ENCODE peak calls at places on chromosomes 1 and 21, in four cellular contexts. D is CD8-positive, alpha-beta memory T cell; O is left kidney; S is stimulated activated naive CD4-positive, alpha-beta T cell. V is an unnamed sample.

GRCh38 chr1:30169269-30169668 is 554.1 kb downstream of the MATN1 start:
- DNase-seq in S (no peak), O (no peak), D (no peak), V (no peak)

GRCh38 chr1:175498002-175498401 is 245.4 kb downstream of the TNR start:
- DNase-seq in O (no peak), D (no peak), S (no peak), V (no peak)

GRCh38 chr1:36467027-36467410 is 2.8 kb upstream of the MRPS15 start:
- DNase-seq in O (no peak), S (no peak), D (no peak), V (no peak)

GRCh38 chr1:165452336-165453130 is 7.6 kb upstream of the RXRG start:
- DNase-seq in S (no peak), D (no peak), O (no peak), V (no peak)

GRCh38 chr1:225635649-225636048 is 17.3 kb downstream of the ENAH start:
- DNase-seq in S (no peak), D (no peak), O (no peak), V (no peak)

GRCh38 chr1:14653461-14653960 is 55.0 kb downstream of the KAZN start:
- DNase-seq in S (no peak), O (no peak), D (no peak), V (peak)

GRCh38 chr1:198750081-198750480 is 111.2 kb downstream of the PTPRC start:
- DNase-seq in O (no peak), S (no peak), D (no peak), V (no peak)

GRCh38 chr1:54053745-54054437 is 483 bp downstream of the TCEANC2 start:
- DNase-seq in O (no peak), S (no peak), D (no peak), V (peak)

GRCh38 chr1:199157494-199157893 is 518.7 kb downstream of the PTPRC start:
- DNase-seq in S (no peak), D (no peak), O (no peak), V (peak)

GRCh38 chr1:14578156-14578555 is 20.3 kb upstream of the KAZN start:
- DNase-seq in S (no peak), O (no peak), D (no peak), V (peak)

GRCh38 chr1:169745015-169745861 is 11.4 kb upstream of the SELE start:
- DNase-seq in D (no peak), S (no peak), O (no peak), V (peak)

GRCh38 chr1:20485527-20486456 is at the start of gene CAMK2N1:
- DNase-seq in S (peak), D (peak), O (peak), V (peak)

GRCh38 chr1:83058327-83058726 is 940.6 kb downstream of the TTLL7 start:
- DNase-seq in S (no peak), O (no peak), D (no peak), V (no peak)

GRCh38 chr1:3192825-3193224 is 123.8 kb downstream of the PRDM16 start:
- DNase-seq in D (no peak), O (no peak), S (no peak), V (no peak)

GRCh38 chr1:111463029-111463683 is 10.6 kb upstream of the C1orf162 start:
- DNase-seq in S (no peak), D (no peak), O (no peak), V (peak)

GRCh38 chr21:21384977-21385376 is 386.8 kb downstream of the NCAM2 start:
- DNase-seq in D (no peak), S (no peak), O (no peak), V (no peak)

GRCh38 chr1:228018961-228019721 is 12.3 kb downstream of the WNT3A start:
- DNase-seq in S (no peak), D (no peak), O (no peak), V (no peak)

GRCh38 chr1:54798769-54799641 is 2.1 kb downstream of the TTC22 start:
- DNase-seq in S (peak), O (no peak), D (peak), V (peak)